ENCODE peak calls at places on chromosomes 2 and 18, in four cellular contexts. N, A, J and D are unnamed samples.

GRCh38 chr2:51490576-51491234 is 458.8 kb upstream of the NRXN1 start:
- DNase-seq in N (no peak), J (no peak), A (no peak), D (no peak)

GRCh38 chr2:118858485-118859156 is 11.2 kb upstream of the EN1 start:
- DNase-seq in N (no peak), A (no peak), J (no peak), D (no peak)

GRCh38 chr2:96389728-96390127 is 54.2 kb downstream of the NCAPH start:
- DNase-seq in N (no peak), A (no peak), J (no peak), D (no peak)

GRCh38 chr2:233338046-233338445 is 16.2 kb upstream of the DGKD start:
- DNase-seq in A (no peak), J (no peak), N (no peak), D (no peak)

GRCh38 chr2:162175720-162176119 is 23.7 kb upstream of the GCG start:
- DNase-seq in J (no peak), N (no peak), A (no peak), D (no peak)

GRCh38 chr2:137947714-137948336 is 16.4 kb upstream of the HNMT start:
- DNase-seq in J (peak; percentile 81), N (no peak), A (peak; percentile 2), D (no peak)

GRCh38 chr2:146927080-146927714 is 917.6 kb upstream of the ACVR2A start:
- DNase-seq in J (no peak), A (no peak), N (no peak), D (no peak)

GRCh38 chr2:14634223-14634884 is 1.8 kb downstream of the LRATD1 start:
- DNase-seq in N (no peak), J (peak; percentile 62), A (no peak), D (peak; percentile 21)

GRCh38 chr2:43010428-43011141 is 215.8 kb downstream of the ZFP36L2 start:
- DNase-seq in A (no peak), N (no peak), J (no peak), D (no peak)

GRCh38 chr2:190553254-190553653 is 18.7 kb upstream of the NEMP2 start:
- DNase-seq in N (no peak), J (no peak), A (no peak), D (no peak)

GRCh38 chr18:10215444-10215843 is 239.0 kb upstream of the APCDD1 start:
- DNase-seq in N (no peak), A (no peak), J (no peak), D (no peak)

GRCh38 chr18:51039138-51040112 is 9.4 kb downstream of the SMAD4 start:
- DNase-seq in N (no peak), A (no peak), J (no peak), D (no peak)

GRCh38 chr2:170711196-170711773 is 3.9 kb upstream of the SP5 start:
- DNase-seq in N (no peak), J (no peak), A (no peak), D (no peak)

GRCh38 chr2:28681216-28681981 is 70.2 kb upstream of the PPP1CB start:
- DNase-seq in A (peak; percentile 58), N (peak; percentile 62), J (no peak), D (peak; percentile 65)

GRCh38 chr2:225466891-225467604 is 67.5 kb downstream of the NYAP2 start:
- DNase-seq in A (no peak), N (no peak), J (peak; percentile 69), D (no peak)

GRCh38 chr2:207014424-207014823 is 75.1 kb downstream of the CPO start:
- DNase-seq in N (no peak), A (no peak), J (no peak), D (no peak)

GRCh38 chr18:38695559-38696270 is 1130.1 kb upstream of the CELF4 start:
- DNase-seq in J (no peak), N (no peak), A (no peak), D (no peak)

GRCh38 chr2:103868394-103868793 is 985.5 kb upstream of the POU3F3 start:
- DNase-seq in N (no peak), A (no peak), J (no peak), D (no peak)

GRCh38 chr2:150485114-150485870 is 2.2 kb downstream of the RND3 start:
- DNase-seq in J (peak; percentile 3), A (peak; percentile 3), N (no peak), D (peak; percentile 26)

GRCh38 chr2:234556848-234557573 is 60.1 kb upstream of the ARL4C start:
- DNase-seq in J (no peak), N (no peak), A (no peak), D (no peak)

GRCh38 chr2:7766978-7767565 is 849.9 kb downstream of the RNF144A start:
- DNase-seq in J (no peak), A (no peak), N (no peak), D (no peak)
- TF ChIP-seq TAF1 in J (no peak), A (no peak), N (no peak), D (no peak)

GRCh38 chr2:46076251-46076650 is 221.0 kb upstream of the EPAS1 start:
- DNase-seq in A (no peak), N (no peak), J (no peak), D (no peak)
- TF ChIP-seq POLR2AphosphoS5 in A (no peak), N (no peak), J (no peak), D (no peak)

GRCh38 chr2:30410217-30410616 is 36.8 kb upstream of the LCLAT1 start:
- DNase-seq in J (no peak), N (no peak), A (no peak), D (no peak)
- TF ChIP-seq POLR2A in J (no peak), N (no peak), A (no peak), D (no peak)

DNA sequence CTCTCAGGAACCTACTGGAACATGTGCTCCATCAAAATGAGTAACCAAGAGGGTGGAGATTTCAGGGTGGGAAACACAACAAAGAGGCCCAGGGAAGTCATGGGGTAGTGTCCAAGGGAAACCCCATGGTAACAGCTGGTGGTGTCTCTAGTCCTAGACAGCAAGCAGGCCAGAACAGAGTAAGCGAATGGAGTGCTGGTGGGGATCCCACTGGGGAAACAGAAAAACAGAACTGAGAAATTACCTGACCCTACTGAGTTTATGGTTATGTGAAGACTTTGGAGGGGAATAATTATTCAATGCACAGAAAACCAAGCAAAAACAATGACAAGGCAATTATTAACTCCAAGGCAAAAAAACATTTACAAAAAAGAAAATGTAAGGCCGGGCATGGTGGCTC is 16.9 kb downstream of the ERCC3 start:
- DNase-seq in J (no peak), A (no peak), N (peak; percentile 39), D (no peak)
- TF ChIP-seq TAF1 in J (no peak), A (no peak), N (no peak), D (no peak)

DNA sequence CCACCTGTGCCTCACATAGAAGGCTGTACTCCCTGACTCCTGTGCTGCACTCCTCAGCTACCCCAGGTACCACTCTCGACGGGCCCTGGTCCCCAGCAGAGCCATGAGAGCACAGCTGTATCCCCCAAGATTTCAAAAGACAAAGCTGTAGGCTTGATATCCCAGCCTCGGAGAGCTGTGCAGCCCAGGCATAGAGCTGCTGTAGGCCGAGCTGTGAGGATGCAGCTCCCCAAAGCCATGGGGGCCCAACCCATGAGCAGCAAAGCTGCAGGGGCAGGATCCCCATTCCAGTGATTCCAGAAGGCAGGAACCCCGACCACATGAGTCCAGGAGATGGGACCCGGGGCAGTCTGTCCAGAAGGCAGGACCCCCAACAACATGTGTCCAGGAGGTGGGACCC is 123.8 kb upstream of the CBLN2 start:
- DNase-seq in N (no peak), A (no peak), J (no peak), D (no peak)
- TF ChIP-seq POLR2AphosphoS5 in N (no peak), A (no peak), J (no peak), D (no peak)